ENCODE peak calls at places on chromosomes 2 and 18, in nine cellular contexts. One of them, this sample, is unnamed.

GRCh38 chr18:39455300-39455699 is 1889.7 kb upstream of the CELF4 start:
- DNase-seq in heart left ventricle: peak
- DNase-seq in pancreas: no peak
- DNase-seq in astrocyte of the spinal cord: peak
- DNase-seq in glutamatergic neuron: no peak
- DNase-seq in chondrocyte: no peak
- DNase-seq in cardiac muscle cell: peak
- DNase-seq in mammary epithelial cell: peak
- DNase-seq in AG09319: no peak
- DNase-seq in this sample: no peak

GRCh38 chr2:145012806-145013205 is 492.9 kb upstream of the ZEB2 start:
- DNase-seq in heart left ventricle: no peak
- DNase-seq in pancreas: no peak
- DNase-seq in astrocyte of the spinal cord: no peak
- DNase-seq in glutamatergic neuron: no peak
- DNase-seq in chondrocyte: no peak
- DNase-seq in cardiac muscle cell: no peak
- DNase-seq in mammary epithelial cell: no peak
- DNase-seq in AG09319: no peak
- DNase-seq in this sample: no peak

GRCh38 chr2:46842876-46843275 is 72.7 kb downstream of the MCFD2 start:
- DNase-seq in heart left ventricle: no peak
- DNase-seq in pancreas: no peak
- DNase-seq in astrocyte of the spinal cord: no peak
- DNase-seq in glutamatergic neuron: no peak
- DNase-seq in chondrocyte: no peak
- DNase-seq in cardiac muscle cell: no peak
- DNase-seq in mammary epithelial cell: no peak
- DNase-seq in AG09319: no peak
- DNase-seq in this sample: no peak

GRCh38 chr2:7595181-7595580 is 678.0 kb downstream of the RNF144A start:
- DNase-seq in heart left ventricle: no peak
- DNase-seq in pancreas: no peak
- DNase-seq in astrocyte of the spinal cord: no peak
- DNase-seq in glutamatergic neuron: no peak
- DNase-seq in chondrocyte: no peak
- DNase-seq in cardiac muscle cell: no peak
- DNase-seq in mammary epithelial cell: no peak
- DNase-seq in AG09319: no peak
- DNase-seq in this sample: no peak

GRCh38 chr18:31248783-31249521 is 69.0 kb upstream of the DSG1 start:
- DNase-seq in heart left ventricle: no peak
- DNase-seq in pancreas: no peak
- DNase-seq in astrocyte of the spinal cord: peak
- DNase-seq in glutamatergic neuron: no peak
- DNase-seq in chondrocyte: no peak
- DNase-seq in cardiac muscle cell: no peak
- DNase-seq in mammary epithelial cell: peak
- DNase-seq in AG09319: no peak
- DNase-seq in this sample: no peak

GRCh38 chr2:190996338-190996946 is 17.5 kb downstream of the STAT1 start:
- DNase-seq in heart left ventricle: peak
- DNase-seq in pancreas: no peak
- DNase-seq in astrocyte of the spinal cord: no peak
- DNase-seq in glutamatergic neuron: peak
- DNase-seq in chondrocyte: no peak
- DNase-seq in cardiac muscle cell: peak
- DNase-seq in mammary epithelial cell: no peak
- DNase-seq in AG09319: no peak
- DNase-seq in this sample: no peak

GRCh38 chr18:63788447-63789096 is 13.4 kb downstream of the SERPINB7 start:
- DNase-seq in heart left ventricle: no peak
- DNase-seq in pancreas: no peak
- DNase-seq in astrocyte of the spinal cord: peak
- DNase-seq in glutamatergic neuron: no peak
- DNase-seq in chondrocyte: no peak
- DNase-seq in cardiac muscle cell: no peak
- DNase-seq in mammary epithelial cell: peak
- DNase-seq in AG09319: peak
- DNase-seq in this sample: no peak

GRCh38 chr2:188713961-188714360 is 260.2 kb upstream of the COL3A1 start:
- DNase-seq in heart left ventricle: no peak
- DNase-seq in pancreas: no peak
- DNase-seq in astrocyte of the spinal cord: no peak
- DNase-seq in glutamatergic neuron: no peak
- DNase-seq in chondrocyte: no peak
- DNase-seq in cardiac muscle cell: no peak
- DNase-seq in mammary epithelial cell: no peak
- DNase-seq in AG09319: no peak
- DNase-seq in this sample: no peak

GRCh38 chr18:59416818-59417217 is 57.8 kb upstream of the LMAN1 start:
- DNase-seq in heart left ventricle: no peak
- DNase-seq in pancreas: no peak
- DNase-seq in astrocyte of the spinal cord: no peak
- DNase-seq in glutamatergic neuron: no peak
- DNase-seq in chondrocyte: no peak
- DNase-seq in cardiac muscle cell: no peak
- DNase-seq in mammary epithelial cell: no peak
- DNase-seq in AG09319: no peak
- DNase-seq in this sample: no peak

GRCh38 chr2:235507928-235508327 is 14.1 kb downstream of the AGAP1 start:
- DNase-seq in heart left ventricle: no peak
- DNase-seq in pancreas: no peak
- DNase-seq in astrocyte of the spinal cord: no peak
- DNase-seq in glutamatergic neuron: no peak
- DNase-seq in chondrocyte: no peak
- DNase-seq in cardiac muscle cell: no peak
- DNase-seq in mammary epithelial cell: no peak
- DNase-seq in AG09319: no peak
- DNase-seq in this sample: no peak

GRCh38 chr2:240299710-240300068 is 135.8 kb upstream of the GPC1 start:
- DNase-seq in heart left ventricle: peak
- DNase-seq in pancreas: no peak
- DNase-seq in astrocyte of the spinal cord: peak
- DNase-seq in glutamatergic neuron: no peak
- DNase-seq in chondrocyte: no peak
- DNase-seq in cardiac muscle cell: no peak
- DNase-seq in mammary epithelial cell: no peak
- DNase-seq in AG09319: no peak
- DNase-seq in this sample: no peak

GRCh38 chr2:240901986-240902614 is 4.0 kb upstream of the CROCC2 start:
- DNase-seq in heart left ventricle: peak
- DNase-seq in pancreas: no peak
- DNase-seq in astrocyte of the spinal cord: no peak
- DNase-seq in glutamatergic neuron: peak
- DNase-seq in chondrocyte: no peak
- DNase-seq in cardiac muscle cell: no peak
- DNase-seq in mammary epithelial cell: no peak
- DNase-seq in AG09319: no peak
- DNase-seq in this sample: no peak

GRCh38 chr2:86372641-86373502 is 35.4 kb upstream of the REEP1 start:
- DNase-seq in heart left ventricle: peak
- DNase-seq in pancreas: peak
- DNase-seq in astrocyte of the spinal cord: peak
- DNase-seq in glutamatergic neuron: peak
- DNase-seq in chondrocyte: no peak
- DNase-seq in cardiac muscle cell: peak
- DNase-seq in mammary epithelial cell: peak
- DNase-seq in AG09319: peak
- DNase-seq in this sample: peak
- TF ChIP-seq CTCF in heart left ventricle: peak
- TF ChIP-seq CTCF in pancreas: peak
- TF ChIP-seq CTCF in astrocyte of the spinal cord: peak
- TF ChIP-seq CTCF in glutamatergic neuron: peak
- TF ChIP-seq CTCF in chondrocyte: peak
- TF ChIP-seq CTCF in cardiac muscle cell: peak
- TF ChIP-seq CTCF in mammary epithelial cell: peak
- TF ChIP-seq CTCF in AG09319: peak
- TF ChIP-seq CTCF in this sample: peak

GRCh38 chr2:25878361-25879132 is at the start of gene ASXL2:
- DNase-seq in heart left ventricle: peak
- DNase-seq in pancreas: peak
- DNase-seq in astrocyte of the spinal cord: peak
- DNase-seq in glutamatergic neuron: peak
- DNase-seq in chondrocyte: peak
- DNase-seq in cardiac muscle cell: peak
- DNase-seq in mammary epithelial cell: peak
- DNase-seq in AG09319: peak
- DNase-seq in this sample: peak
- TF ChIP-seq CTCF in heart left ventricle: no peak
- TF ChIP-seq CTCF in pancreas: no peak
- TF ChIP-seq CTCF in astrocyte of the spinal cord: no peak
- TF ChIP-seq CTCF in glutamatergic neuron: no peak
- TF ChIP-seq CTCF in chondrocyte: peak
- TF ChIP-seq CTCF in cardiac muscle cell: no peak
- TF ChIP-seq CTCF in mammary epithelial cell: peak
- TF ChIP-seq CTCF in AG09319: no peak
- TF ChIP-seq CTCF in this sample: no peak

DNA sequence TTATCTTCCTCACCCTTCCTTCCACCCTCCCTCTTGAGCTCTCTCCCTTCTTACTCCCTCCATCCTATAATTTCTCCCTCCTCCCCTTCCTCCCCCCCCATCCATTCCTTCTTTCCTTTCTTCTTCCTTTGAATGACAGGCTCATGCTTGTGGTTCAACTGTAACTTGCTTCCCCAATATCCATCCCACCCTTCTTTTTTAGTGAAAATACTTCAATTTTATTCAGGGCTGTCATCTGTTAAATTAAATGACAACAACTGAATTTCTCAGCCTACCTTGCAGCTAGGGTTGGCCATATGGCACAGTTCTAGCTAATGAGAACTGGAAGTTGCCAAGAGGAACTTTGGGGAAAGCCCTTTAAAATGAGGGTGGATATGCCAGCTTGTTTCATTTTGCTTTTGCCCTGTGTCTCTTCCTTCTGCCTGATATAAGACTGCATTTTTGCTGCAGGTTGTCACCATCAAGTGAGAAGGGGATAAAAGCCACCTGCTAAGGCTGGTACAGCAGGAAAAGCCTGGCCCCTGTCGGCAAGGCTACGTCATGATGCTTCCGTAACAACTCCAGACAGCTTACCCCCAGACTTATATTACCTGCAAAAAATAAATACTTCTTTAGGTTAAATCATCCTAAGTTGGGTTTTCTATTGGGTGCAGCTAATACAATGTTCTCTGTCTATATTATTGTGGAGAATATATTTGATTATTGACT is 121.8 kb downstream of the NXPH2 start:
- DNase-seq in heart left ventricle: no peak
- DNase-seq in pancreas: no peak
- DNase-seq in astrocyte of the spinal cord: no peak
- DNase-seq in glutamatergic neuron: no peak
- DNase-seq in chondrocyte: no peak
- DNase-seq in cardiac muscle cell: peak
- DNase-seq in mammary epithelial cell: no peak
- DNase-seq in AG09319: no peak
- DNase-seq in this sample: no peak
- TF ChIP-seq CTCF in heart left ventricle: no peak
- TF ChIP-seq CTCF in pancreas: no peak
- TF ChIP-seq CTCF in astrocyte of the spinal cord: no peak
- TF ChIP-seq CTCF in glutamatergic neuron: no peak
- TF ChIP-seq CTCF in chondrocyte: no peak
- TF ChIP-seq CTCF in cardiac muscle cell: peak
- TF ChIP-seq CTCF in mammary epithelial cell: no peak
- TF ChIP-seq CTCF in AG09319: no peak
- TF ChIP-seq CTCF in this sample: no peak

GRCh38 chr2:22692751-22693150 is 692.2 kb upstream of the KLHL29 start:
- DNase-seq in heart left ventricle: no peak
- DNase-seq in pancreas: no peak
- DNase-seq in astrocyte of the spinal cord: no peak
- DNase-seq in glutamatergic neuron: no peak
- DNase-seq in chondrocyte: no peak
- DNase-seq in cardiac muscle cell: no peak
- DNase-seq in mammary epithelial cell: no peak
- DNase-seq in AG09319: no peak
- DNase-seq in this sample: no peak

GRCh38 chr2:22697054-22697453 is 687.9 kb upstream of the KLHL29 start:
- DNase-seq in heart left ventricle: no peak
- DNase-seq in pancreas: no peak
- DNase-seq in astrocyte of the spinal cord: no peak
- DNase-seq in glutamatergic neuron: no peak
- DNase-seq in chondrocyte: no peak
- DNase-seq in cardiac muscle cell: no peak
- DNase-seq in mammary epithelial cell: no peak
- DNase-seq in AG09319: no peak
- DNase-seq in this sample: no peak

GRCh38 chr2:22691666-22692065 is 693.3 kb upstream of the KLHL29 start:
- DNase-seq in heart left ventricle: no peak
- DNase-seq in pancreas: no peak
- DNase-seq in astrocyte of the spinal cord: no peak
- DNase-seq in glutamatergic neuron: no peak
- DNase-seq in chondrocyte: no peak
- DNase-seq in cardiac muscle cell: no peak
- DNase-seq in mammary epithelial cell: no peak
- DNase-seq in AG09319: no peak
- DNase-seq in this sample: no peak

GRCh38 chr2:22694300-22694699 is 690.7 kb upstream of the KLHL29 start:
- DNase-seq in heart left ventricle: no peak
- DNase-seq in pancreas: no peak
- DNase-seq in astrocyte of the spinal cord: no peak
- DNase-seq in glutamatergic neuron: no peak
- DNase-seq in chondrocyte: no peak
- DNase-seq in cardiac muscle cell: no peak
- DNase-seq in mammary epithelial cell: no peak
- DNase-seq in AG09319: no peak
- DNase-seq in this sample: no peak

DNA sequence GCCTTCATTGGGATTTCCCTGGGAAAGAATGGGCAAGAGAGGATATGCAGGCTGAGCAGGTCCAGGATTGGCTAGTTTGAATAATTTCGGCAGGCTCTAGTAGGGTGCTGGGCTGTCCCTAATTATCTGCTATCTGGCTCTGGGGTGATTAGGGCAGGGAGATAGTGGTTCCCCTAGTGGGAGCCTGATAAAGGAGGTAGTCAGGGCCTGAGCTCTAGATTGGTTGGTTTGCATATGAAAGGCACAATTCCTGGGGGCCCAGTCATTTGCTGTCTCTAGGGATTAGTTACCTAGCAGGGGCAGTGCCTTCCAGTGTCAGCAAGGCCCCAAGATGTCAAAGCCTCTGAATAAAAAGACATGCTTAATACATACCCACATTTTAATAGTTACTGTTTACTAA is 690.1 kb upstream of the KLHL29 start:
- DNase-seq in heart left ventricle: no peak
- DNase-seq in pancreas: no peak
- DNase-seq in astrocyte of the spinal cord: no peak
- DNase-seq in glutamatergic neuron: no peak
- DNase-seq in chondrocyte: no peak
- DNase-seq in cardiac muscle cell: no peak
- DNase-seq in mammary epithelial cell: no peak
- DNase-seq in AG09319: no peak
- DNase-seq in this sample: no peak
- TF ChIP-seq CTCF in heart left ventricle: no peak
- TF ChIP-seq CTCF in pancreas: no peak
- TF ChIP-seq CTCF in astrocyte of the spinal cord: no peak
- TF ChIP-seq CTCF in glutamatergic neuron: no peak
- TF ChIP-seq CTCF in chondrocyte: no peak
- TF ChIP-seq CTCF in cardiac muscle cell: no peak
- TF ChIP-seq CTCF in mammary epithelial cell: no peak
- TF ChIP-seq CTCF in AG09319: no peak
- TF ChIP-seq CTCF in this sample: no peak

This sample was measured in sigmoid colon.